ENCODE peak calls at places on chromosomes 12 and 14, in eight cellular contexts. U is stomach, Y is spleen, R is fibroblast of pulmonary artery, I is tibial artery, J is AG09309, Z is H1, M is fibroblast of lung. T is an unnamed sample.

GRCh38 chr12:48988030-48988649 is 10.0 kb downstream of the WNT1 start:
- DNase-seq in U (peak), Y (peak), R (peak), I (no peak), J (no peak), Z (no peak), M (peak), T (peak)

GRCh38 chr14:76098047-76098446 is 53.7 kb upstream of the GPATCH2L start:
- DNase-seq in U (no peak), Y (no peak), R (no peak), I (no peak), J (no peak), Z (no peak), M (no peak), T (no peak)

GRCh38 chr14:104598461-104599273 is 5.9 kb downstream of the TMEM179 start:
- DNase-seq in U (no peak), Y (peak), R (no peak), I (no peak), J (no peak), Z (no peak), M (no peak), T (no peak)

GRCh38 chr14:99760817-99761216 is 32.4 kb upstream of the EML1 start:
- DNase-seq in U (no peak), Y (no peak), R (no peak), I (no peak), J (no peak), Z (no peak), M (no peak), T (no peak)

GRCh38 chr12:116365114-116365513 is 87.6 kb upstream of the MED13L start:
- DNase-seq in U (no peak), Y (peak), R (no peak), I (no peak), J (no peak), Z (no peak), M (no peak), T (no peak)

GRCh38 chr12:112905451-112906089 is 1.2 kb upstream of the OAS1 start:
- DNase-seq in U (no peak), Y (no peak), R (no peak), I (no peak), J (no peak), Z (no peak), M (no peak), T (no peak)

GRCh38 chr14:105399441-105399775 is 1.1 kb downstream of the TEX22 start:
- DNase-seq in U (no peak), Y (peak), R (no peak), I (no peak), J (no peak), Z (no peak), M (no peak), T (no peak)

GRCh38 chr14:69540654-69541335 is 33.9 kb downstream of the CCDC177 start:
- DNase-seq in U (no peak), Y (no peak), R (no peak), I (no peak), J (no peak), Z (no peak), M (no peak), T (no peak)

GRCh38 chr12:113056631-113057488 is at the start of gene DTX1:
- DNase-seq in U (no peak), Y (peak), R (no peak), I (no peak), J (no peak), Z (no peak), M (no peak), T (no peak)

GRCh38 chr14:68291820-68292219 is 472.2 kb downstream of the RAD51B start:
- DNase-seq in U (no peak), Y (no peak), R (no peak), I (no peak), J (no peak), Z (peak), M (no peak), T (no peak)

GRCh38 chr12:45244561-45245348 is 28.9 kb downstream of the ANO6 start:
- DNase-seq in U (no peak), Y (no peak), R (peak), I (no peak), J (peak), Z (no peak), M (peak), T (peak)

GRCh38 chr14:55129428-55130193 is 559 bp downstream of the LGALS3 start:
- DNase-seq in U (peak), Y (peak), R (peak), I (peak), J (no peak), Z (no peak), M (peak), T (peak)

GRCh38 chr12:26271889-26272492 is 76.6 kb downstream of the SSPN start:
- DNase-seq in U (peak), Y (peak), R (peak), I (peak), J (no peak), Z (no peak), M (peak), T (peak)

GRCh38 chr14:52802597-52802996 is 11.2 kb upstream of the GNPNAT1 start:
- DNase-seq in U (no peak), Y (no peak), R (no peak), I (no peak), J (no peak), Z (no peak), M (peak), T (peak)

GRCh38 chr14:49858383-49858782 is 5.8 kb upstream of the NEMF start:
- DNase-seq in U (no peak), Y (no peak), R (no peak), I (no peak), J (no peak), Z (no peak), M (no peak), T (no peak)

GRCh38 chr14:78767436-78767835 is 597.3 kb downstream of the NRXN3 start:
- DNase-seq in U (no peak), Y (no peak), R (no peak), I (no peak), J (no peak), Z (no peak), M (no peak), T (no peak)

GRCh38 chr14:69107407-69108003 is 45.4 kb downstream of the DCAF5 start:
- DNase-seq in U (peak), Y (no peak), R (peak), I (no peak), J (no peak), Z (no peak), M (peak), T (peak)

GRCh38 chr14:85565862-85566296 is 35.9 kb downstream of the FLRT2 start:
- DNase-seq in U (no peak), Y (no peak), R (peak), I (no peak), J (no peak), Z (no peak), M (peak), T (peak)

GRCh38 chr12:48005750-48006021 is 1.4 kb upstream of the COL2A1 start:
- DNase-seq in U (no peak), Y (no peak), R (no peak), I (no peak), J (no peak), Z (no peak), M (no peak), T (no peak)

GRCh38 chr12:88503344-88503743 is 76.9 kb downstream of the KITLG start:
- DNase-seq in U (no peak), Y (no peak), R (no peak), I (no peak), J (no peak), Z (no peak), M (no peak), T (no peak)

GRCh38 chr12:51281202-51281924 is 11.1 kb upstream of the SMAGP start:
- DNase-seq in U (no peak), Y (no peak), R (peak), I (no peak), J (no peak), Z (no peak), M (peak), T (peak)

GRCh38 chr12:92288533-92288932 is 142.9 kb upstream of the BTG1 start:
- DNase-seq in U (no peak), Y (no peak), R (no peak), I (no peak), J (no peak), Z (no peak), M (peak), T (no peak)

GRCh38 chr12:53631721-53632120 is 5.5 kb upstream of the ATF7 start:
- DNase-seq in U (no peak), Y (no peak), R (no peak), I (no peak), J (no peak), Z (no peak), M (no peak), T (no peak)

GRCh38 chr14:70822706-70823185 is 13.4 kb upstream of the MAP3K9 start:
- DNase-seq in U (peak), Y (peak), R (peak), I (peak), J (no peak), Z (peak), M (no peak), T (no peak)

GRCh38 chr14:92940543-92940942 is 17.6 kb downstream of the CHGA start:
- DNase-seq in U (no peak), Y (no peak), R (no peak), I (no peak), J (no peak), Z (no peak), M (no peak), T (no peak)

DNA sequence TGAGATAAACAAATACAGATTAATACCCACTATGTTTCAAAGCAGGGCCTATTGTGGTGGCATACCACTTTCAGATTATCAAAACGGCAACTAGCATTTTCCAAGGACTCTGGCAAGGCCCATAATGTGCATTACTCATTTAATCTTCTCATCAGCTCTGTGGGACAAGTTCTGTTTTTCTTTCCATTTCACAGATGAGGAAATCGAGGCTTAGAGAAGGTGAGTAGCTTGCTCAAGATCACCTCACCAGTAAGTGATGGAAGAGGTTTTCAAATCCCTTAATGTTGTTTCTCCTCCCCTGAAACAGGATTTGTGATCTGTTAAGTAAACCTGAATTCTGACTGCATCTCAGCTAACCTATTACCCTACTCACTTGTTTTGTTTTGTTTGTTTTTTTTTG is 3.9 kb upstream of the PYGL start:
- DNase-seq in U (no peak), Y (no peak), R (no peak), I (no peak), J (no peak), Z (no peak), M (no peak), T (no peak)
- TF ChIP-seq CTCF in U (no peak), Y (no peak), R (no peak), I (no peak), J (no peak), Z (no peak), M (no peak), T (no peak)

GRCh38 chr12:6553051-6553868 is 2.6 kb downstream of the IFFO1 start:
- DNase-seq in U (no peak), Y (peak), R (peak), I (peak), J (peak), Z (no peak), M (peak), T (peak)
- H3K4me3 ChIP-seq in U (peak), Y (no peak), R (peak), I (peak), J (no peak), Z (no peak), M (peak), T (peak)

GRCh38 chr12:122886851-122887816 is 8.8 kb downstream of the VPS37B start:
- DNase-seq in U (peak), Y (no peak), R (peak), I (no peak), J (no peak), Z (no peak), M (no peak), T (no peak)

GRCh38 chr12:122886161-122886560 is 9.8 kb downstream of the VPS37B start:
- DNase-seq in U (peak), Y (no peak), R (no peak), I (no peak), J (no peak), Z (no peak), M (no peak), T (no peak)

GRCh38 chr12:122888232-122888752 is 7.6 kb downstream of the VPS37B start:
- DNase-seq in U (peak), Y (no peak), R (peak), I (no peak), J (no peak), Z (no peak), M (peak), T (peak)

GRCh38 chr12:122889658-122890561 is 6.0 kb downstream of the VPS37B start:
- DNase-seq in U (no peak), Y (no peak), R (no peak), I (no peak), J (no peak), Z (no peak), M (no peak), T (no peak)

GRCh38 chr12:122887817-122888212 is 8.1 kb downstream of the VPS37B start:
- DNase-seq in U (no peak), Y (no peak), R (no peak), I (no peak), J (no peak), Z (no peak), M (no peak), T (no peak)
- TF ChIP-seq CTCF in U (no peak), Y (no peak), R (no peak), I (no peak), J (no peak), Z (no peak), M (no peak), T (no peak)

GRCh38 chr12:12890492-12890814 is 909 bp upstream of the GPRC5A start:
- DNase-seq in U (peak), Y (no peak), R (no peak), I (no peak), J (no peak), Z (no peak), M (peak), T (no peak)

GRCh38 chr12:12890815-12891645 is at the start of gene GPRC5A:
- DNase-seq in U (peak), Y (peak), R (peak), I (peak), J (peak), Z (no peak), M (peak), T (peak)

GRCh38 chr12:12893438-12893837 is 2.1 kb downstream of the GPRC5A start:
- DNase-seq in U (no peak), Y (no peak), R (no peak), I (no peak), J (no peak), Z (no peak), M (no peak), T (peak)

GRCh38 chr12:12891646-12892355 is 439 bp downstream of the GPRC5A start:
- DNase-seq in U (no peak), Y (no peak), R (no peak), I (no peak), J (no peak), Z (no peak), M (no peak), T (peak)

DNA sequence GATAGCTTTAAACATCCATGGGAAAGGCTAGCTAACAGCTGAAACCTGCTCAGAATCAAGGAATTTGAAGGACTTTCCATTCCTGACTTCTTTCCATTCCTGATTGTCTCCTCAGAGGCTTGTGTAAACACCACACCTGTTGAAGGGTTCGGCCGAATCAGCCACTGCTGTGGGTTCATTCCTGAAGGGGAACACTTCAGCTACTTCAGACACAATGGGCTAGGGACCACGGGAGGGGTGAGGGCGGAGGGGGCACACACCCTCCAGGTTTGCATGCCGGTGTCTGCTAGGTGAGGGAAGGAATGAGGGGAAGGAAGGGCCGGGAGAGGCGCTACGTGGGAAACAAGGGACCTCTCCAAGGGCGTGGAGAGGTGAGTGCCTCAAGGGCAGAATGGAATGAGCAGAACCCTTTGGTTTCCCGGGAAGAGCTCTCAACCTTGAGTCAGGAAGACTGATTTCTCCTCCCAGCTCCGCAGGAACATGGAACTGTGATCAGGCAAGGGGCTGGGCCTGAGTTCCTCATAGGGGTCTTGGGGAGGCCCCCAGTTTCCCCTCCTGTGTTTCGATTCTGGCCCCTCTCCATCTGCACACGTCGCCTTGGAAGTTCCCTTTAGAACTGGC is 1.4 kb downstream of the GPRC5A start:
- DNase-seq in U (no peak), Y (no peak), R (no peak), I (no peak), J (no peak), Z (no peak), M (no peak), T (no peak)
- H3K4me3 ChIP-seq in U (peak), Y (no peak), R (peak), I (peak), J (peak), Z (no peak), M (peak), T (peak)

DNA sequence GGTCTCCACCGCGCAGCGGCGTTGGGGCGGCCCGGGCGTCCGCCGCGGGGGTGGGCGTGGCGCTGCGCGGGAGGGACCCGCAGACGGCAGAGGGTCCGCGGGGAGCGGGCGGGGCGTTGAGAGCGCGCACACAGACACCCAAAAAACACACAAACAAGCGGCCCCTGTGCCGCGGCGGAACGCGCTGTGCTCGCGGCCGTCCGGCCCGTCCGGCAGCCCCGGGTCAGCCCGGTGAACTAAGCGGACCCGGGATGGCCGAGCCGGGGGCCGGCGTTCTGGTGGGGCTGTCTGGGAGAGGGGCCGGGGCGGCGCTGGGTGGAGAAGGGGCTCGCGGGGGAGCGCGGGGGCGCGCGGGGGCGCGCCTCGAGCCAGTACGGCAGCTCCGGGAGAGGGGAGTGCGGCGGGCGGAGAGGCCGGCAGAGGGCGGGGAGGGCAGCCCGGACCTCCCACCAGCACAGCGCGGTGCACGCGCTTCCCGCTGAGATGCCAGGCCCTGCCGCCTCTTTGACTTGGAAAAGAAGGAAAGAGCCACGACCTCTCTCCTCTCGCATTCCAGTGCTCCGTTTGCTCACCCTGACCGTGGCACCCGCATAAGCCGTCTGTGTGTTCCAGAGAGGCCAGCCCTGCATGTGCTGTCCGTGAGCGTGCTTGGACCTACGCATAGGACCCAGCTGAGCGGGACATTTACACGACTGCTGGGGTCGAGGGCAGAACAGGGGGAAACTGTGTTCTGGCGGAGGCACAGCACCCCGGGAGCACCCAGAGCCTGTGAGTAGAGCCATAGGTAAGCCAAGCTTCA is 10.3 kb downstream of the SLC6A12 start:
- DNase-seq in U (no peak), Y (peak), R (no peak), I (no peak), J (no peak), Z (no peak), M (no peak), T (no peak)
- TF ChIP-seq CTCF in U (no peak), Y (no peak), R (no peak), I (no peak), J (no peak), Z (peak), M (no peak), T (no peak)

GRCh38 chr12:59113831-59114273 is 193.5 kb upstream of the LRIG3 start:
- DNase-seq in U (peak), Y (no peak), R (peak), I (peak), J (peak), Z (peak), M (peak), T (peak)
- H3K4me3 ChIP-seq in U (no peak), Y (no peak), R (no peak), I (no peak), J (no peak), Z (no peak), M (no peak), T (no peak)

DNA sequence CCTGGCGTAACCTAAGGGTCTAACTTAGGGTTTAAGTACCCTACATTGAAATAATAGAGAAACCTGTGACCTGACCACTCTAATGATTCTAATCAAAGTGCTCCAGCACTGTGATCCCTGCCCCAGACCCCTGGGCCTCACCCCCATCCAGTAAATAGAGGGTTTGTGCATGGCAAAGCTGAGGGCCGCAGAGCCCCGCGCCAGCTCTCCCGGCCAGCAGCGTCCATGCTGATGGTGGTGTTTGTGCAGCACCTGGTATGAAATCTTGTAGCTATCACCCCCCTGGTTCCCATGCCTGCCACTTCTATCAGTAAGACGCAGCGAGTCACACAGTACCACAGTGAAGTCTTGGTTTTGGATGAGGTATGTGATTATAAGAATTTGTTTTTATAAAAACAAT is 156.1 kb downstream of the CACNA1C start:
- DNase-seq in U (no peak), Y (no peak), R (no peak), I (no peak), J (no peak), Z (no peak), M (no peak), T (no peak)
- TF ChIP-seq CTCF in U (no peak), Y (no peak), R (no peak), I (no peak), J (no peak), Z (no peak), M (no peak), T (no peak)